ENCODE peak calls at places on chromosomes 6 and 20, in five cellular contexts. D, J, O, T and S are unnamed samples.
A peak's percentile ranks its signal among the peaks of the same experiment; 100 is the strongest.

GRCh38 chr6:135299256-135299655 is 118.1 kb downstream of the MYB start:
- DNase-seq in D (no peak), J (no peak), T (peak; percentile 78), O (no peak), S (peak; percentile 79)

GRCh38 chr20:23257848-23258746 is 92.5 kb upstream of the NXT1 start:
- DNase-seq in T (peak; percentile 86), J (no peak), D (no peak), O (no peak), S (peak; percentile 90)

GRCh38 chr6:53523511-53524454 is 21.1 kb downstream of the GCLC start:
- DNase-seq in J (no peak), D (no peak), O (no peak), T (no peak), S (peak; percentile 20)

GRCh38 chr6:14501914-14502313 is 384.3 kb downstream of the CD83 start:
- DNase-seq in J (no peak), O (no peak), D (no peak), T (peak; percentile 18), S (no peak)

GRCh38 chr6:10610289-10610688 is 84.1 kb downstream of the C6orf52 start:
- DNase-seq in T (no peak), O (no peak), J (no peak), D (no peak), S (peak; percentile 35)

GRCh38 chr6:33689879-33690278 is 21.6 kb downstream of the UQCC2 start:
- DNase-seq in O (no peak), J (no peak), T (peak; percentile 63), D (no peak), S (peak; percentile 31)

GRCh38 chr20:16472045-16472872 is 101.0 kb downstream of the KIF16B start:
- DNase-seq in O (no peak), T (peak; percentile 30), D (no peak), J (no peak), S (peak; percentile 24)

GRCh38 chr6:1216488-1216974 is 95.4 kb upstream of the FOXQ1 start:
- DNase-seq in J (no peak), D (no peak), T (no peak), O (no peak), S (no peak)

GRCh38 chr6:87682310-87682709 is 19.7 kb downstream of the AKIRIN2 start:
- DNase-seq in T (peak; percentile 55), J (no peak), D (no peak), O (no peak), S (peak; percentile 70)

GRCh38 chr20:44800398-44801046 is 9.8 kb downstream of the RIMS4 start:
- DNase-seq in O (no peak), T (peak; percentile 16), J (peak; percentile 49), D (no peak), S (no peak)

GRCh38 chr6:158938811-158939254 is 61.2 kb downstream of the RSPH3 start:
- DNase-seq in O (peak; percentile 22), J (peak; percentile 5), T (peak; percentile 82), D (no peak), S (peak; percentile 49)

GRCh38 chr6:63897459-63897858 is 261.9 kb downstream of the PHF3 start:
- DNase-seq in O (no peak), D (no peak), T (peak; percentile 40), J (no peak), S (peak; percentile 11)

GRCh38 chr20:43936371-43936770 is 21.7 kb downstream of the TOX2 start:
- DNase-seq in O (no peak), T (no peak), J (no peak), D (no peak), S (peak; percentile 34)

GRCh38 chr20:45959126-45959525 is 12.9 kb downstream of the ZNF335 start:
- DNase-seq in D (no peak), O (no peak), J (no peak), T (no peak), S (no peak)

GRCh38 chr6:37965964-37966676 is 146.6 kb downstream of the ZFAND3 start:
- DNase-seq in J (no peak), O (no peak), T (peak; percentile 78), D (no peak), S (peak; percentile 64)

GRCh38 chr20:38706482-38706881 is 17.8 kb upstream of the SLC32A1 start:
- DNase-seq in T (no peak), J (no peak), D (no peak), O (no peak), S (no peak)

GRCh38 chr20:44291754-44292153 is 19.2 kb downstream of the FITM2 start:
- DNase-seq in O (no peak), J (no peak), D (no peak), T (no peak), S (peak; percentile 4)

GRCh38 chr20:20466341-20466879 is 98.5 kb downstream of the INSM1 start:
- DNase-seq in O (no peak), J (peak; percentile 66), T (peak; percentile 57), D (no peak), S (peak; percentile 76)

GRCh38 chr6:166938150-166938549 is 18.2 kb downstream of the RNASET2 start:
- DNase-seq in T (no peak), D (no peak), J (no peak), O (no peak), S (no peak)

GRCh38 chr6:123338394-123338793 is 298.4 kb downstream of the TRDN start:
- DNase-seq in J (no peak), T (no peak), O (no peak), D (no peak), S (no peak)

GRCh38 chr6:100962466-100962865 is 81.3 kb upstream of the ASCC3 start:
- DNase-seq in O (no peak), T (no peak), D (no peak), J (no peak), S (peak; percentile 3)

GRCh38 chr6:30234361-30234760 is 21.2 kb upstream of the TRIM26 start:
- DNase-seq in O (no peak), D (no peak), J (no peak), T (no peak), S (no peak)

GRCh38 chr6:14396826-14397517 is 279.4 kb downstream of the CD83 start:
- DNase-seq in D (no peak), T (peak; percentile 75), O (no peak), J (peak; percentile 17), S (peak; percentile 13)

GRCh38 chr20:43029161-43029560 is 160.5 kb downstream of the PTPRT start:
- DNase-seq in O (no peak), T (no peak), J (no peak), D (no peak), S (no peak)

GRCh38 chr6:132725471-132725870 is 11.6 kb upstream of the VNN1 start:
- DNase-seq in O (no peak), D (no peak), T (no peak), J (no peak), S (no peak)

GRCh38 chr6:15911753-15912504 is 217.0 kb upstream of the MYLIP start:
- DNase-seq in D (no peak), O (no peak), T (no peak), J (no peak), S (no peak)

GRCh38 chr6:135167617-135168016 is 13.5 kb upstream of the MYB start:
- DNase-seq in T (no peak), J (no peak), O (no peak), D (no peak), S (no peak)

GRCh38 chr6:48325701-48326100 is 214.7 kb upstream of the PTCHD4 start:
- DNase-seq in D (no peak), J (no peak), O (no peak), T (peak; percentile 73), S (no peak)

GRCh38 chr6:83359638-83360037 is 71.2 kb downstream of the ME1 start:
- DNase-seq in T (peak; percentile 12), O (no peak), J (no peak), D (no peak), S (no peak)

GRCh38 chr6:67411036-67411435 is 1224.0 kb upstream of the ADGRB3 start:
- DNase-seq in D (no peak), O (no peak), T (no peak), J (no peak), S (no peak)

GRCh38 chr20:64158346-64159285 is 5.6 kb upstream of the MYT1 start:
- DNase-seq in D (no peak), O (no peak), T (no peak), J (no peak), S (no peak)

GRCh38 chr6:118813795-118814194 is 80.2 kb upstream of the ASF1A start:
- DNase-seq in D (no peak), O (no peak), T (peak; percentile 69), J (no peak), S (peak; percentile 56)

GRCh38 chr6:138546733-138547185 is 47.5 kb upstream of the NHSL1 start:
- DNase-seq in J (no peak), T (peak; percentile 80), D (no peak), O (no peak), S (peak; percentile 48)

GRCh38 chr6:12592634-12593033 is 123.9 kb upstream of the PHACTR1 start:
- DNase-seq in J (no peak), D (no peak), O (no peak), T (peak; percentile 40), S (peak; percentile 57)

GRCh38 chr6:43437700-43438099 is 10.4 kb downstream of the ABCC10 start:
- DNase-seq in D (no peak), T (no peak), O (no peak), J (no peak), S (no peak)

GRCh38 chr6:160949531-160949930 is 42.0 kb upstream of the MAP3K4 start:
- DNase-seq in O (no peak), T (no peak), D (no peak), J (no peak), S (no peak)